ENCODE peak calls at places on chromosomes 7 and 10, in ten cellular contexts. One of them, this sample, is unnamed.
A peak's percentile ranks its signal among the peaks of the same experiment; 100 is the strongest.

GRCh38 chr7:50264908-50265307 is 39.6 kb upstream of the IKZF1 start:
- DNase-seq in hepatocyte: no peak
- DNase-seq in NB4: peak; percentile 77
- DNase-seq in bronchial epithelial cell: peak; percentile 3
- DNase-seq in cardiac fibroblast: no peak
- DNase-seq in suprapubic skin: no peak
- DNase-seq in psoas muscle: no peak
- DNase-seq in A549: no peak
- DNase-seq in IMR-90: no peak
- DNase-seq in kidney epithelial cell: no peak
- DNase-seq in this sample: no peak

GRCh38 chr10:90289037-90289436 is 568.8 kb downstream of the HTR7 start:
- DNase-seq in NB4: no peak
- DNase-seq in hepatocyte: no peak
- DNase-seq in suprapubic skin: no peak
- DNase-seq in A549: no peak
- DNase-seq in psoas muscle: no peak
- DNase-seq in bronchial epithelial cell: peak; percentile 61
- DNase-seq in kidney epithelial cell: no peak
- DNase-seq in cardiac fibroblast: peak; percentile 74
- DNase-seq in IMR-90: peak; percentile 46
- DNase-seq in this sample: no peak

GRCh38 chr7:116807011-116807560 is 55.3 kb upstream of the CAPZA2 start:
- DNase-seq in bronchial epithelial cell: no peak
- DNase-seq in NB4: no peak
- DNase-seq in IMR-90: no peak
- DNase-seq in hepatocyte: no peak
- DNase-seq in A549: no peak
- DNase-seq in suprapubic skin: no peak
- DNase-seq in kidney epithelial cell: no peak
- DNase-seq in cardiac fibroblast: no peak
- DNase-seq in psoas muscle: no peak
- DNase-seq in this sample: no peak

GRCh38 chr7:105345725-105346124 is 43.0 kb downstream of the SRPK2 start:
- DNase-seq in suprapubic skin: no peak
- DNase-seq in NB4: no peak
- DNase-seq in cardiac fibroblast: no peak
- DNase-seq in bronchial epithelial cell: no peak
- DNase-seq in A549: no peak
- DNase-seq in kidney epithelial cell: no peak
- DNase-seq in IMR-90: no peak
- DNase-seq in hepatocyte: no peak
- DNase-seq in psoas muscle: no peak
- DNase-seq in this sample: no peak

GRCh38 chr7:150378115-150378852 is 846 bp upstream of the ZNF775 start:
- DNase-seq in bronchial epithelial cell: peak; percentile 50
- DNase-seq in psoas muscle: peak; percentile 44
- DNase-seq in kidney epithelial cell: peak; percentile 67
- DNase-seq in A549: peak; percentile 72
- DNase-seq in cardiac fibroblast: peak; percentile 69
- DNase-seq in IMR-90: peak; percentile 57
- DNase-seq in NB4: peak; percentile 92
- DNase-seq in hepatocyte: peak; percentile 84
- DNase-seq in suprapubic skin: no peak
- DNase-seq in this sample: no peak

GRCh38 chr7:29808075-29808786 is 1.9 kb downstream of the WIPF3 start:
- DNase-seq in psoas muscle: no peak
- DNase-seq in bronchial epithelial cell: no peak
- DNase-seq in A549: no peak
- DNase-seq in hepatocyte: no peak
- DNase-seq in kidney epithelial cell: no peak
- DNase-seq in NB4: no peak
- DNase-seq in suprapubic skin: no peak
- DNase-seq in IMR-90: no peak
- DNase-seq in cardiac fibroblast: no peak
- DNase-seq in this sample: no peak

GRCh38 chr10:131444862-131445461 is 133.4 kb upstream of the TCERG1L start:
- DNase-seq in NB4: no peak
- DNase-seq in IMR-90: no peak
- DNase-seq in hepatocyte: no peak
- DNase-seq in psoas muscle: no peak
- DNase-seq in kidney epithelial cell: no peak
- DNase-seq in A549: no peak
- DNase-seq in bronchial epithelial cell: no peak
- DNase-seq in suprapubic skin: peak; percentile 41
- DNase-seq in cardiac fibroblast: no peak
- DNase-seq in this sample: no peak

GRCh38 chr10:125567529-125567928 is 115.4 kb downstream of the TEX36 start:
- DNase-seq in bronchial epithelial cell: no peak
- DNase-seq in A549: no peak
- DNase-seq in suprapubic skin: no peak
- DNase-seq in kidney epithelial cell: no peak
- DNase-seq in cardiac fibroblast: no peak
- DNase-seq in hepatocyte: no peak
- DNase-seq in IMR-90: no peak
- DNase-seq in psoas muscle: no peak
- DNase-seq in NB4: no peak
- DNase-seq in this sample: no peak

GRCh38 chr7:83832009-83832408 is 183.1 kb upstream of the SEMA3E start:
- DNase-seq in hepatocyte: no peak
- DNase-seq in psoas muscle: no peak
- DNase-seq in suprapubic skin: no peak
- DNase-seq in kidney epithelial cell: no peak
- DNase-seq in A549: no peak
- DNase-seq in cardiac fibroblast: no peak
- DNase-seq in bronchial epithelial cell: no peak
- DNase-seq in IMR-90: no peak
- DNase-seq in NB4: peak; percentile 7
- DNase-seq in this sample: no peak

GRCh38 chr10:28514648-28515047 is 18.3 kb upstream of the WAC start:
- DNase-seq in suprapubic skin: no peak
- DNase-seq in bronchial epithelial cell: no peak
- DNase-seq in A549: no peak
- DNase-seq in kidney epithelial cell: no peak
- DNase-seq in hepatocyte: no peak
- DNase-seq in psoas muscle: no peak
- DNase-seq in cardiac fibroblast: no peak
- DNase-seq in IMR-90: no peak
- DNase-seq in NB4: no peak
- DNase-seq in this sample: no peak

GRCh38 chr10:28508304-28508925 is 24.5 kb upstream of the WAC start:
- DNase-seq in suprapubic skin: no peak
- DNase-seq in NB4: no peak
- DNase-seq in bronchial epithelial cell: no peak
- DNase-seq in kidney epithelial cell: no peak
- DNase-seq in hepatocyte: no peak
- DNase-seq in IMR-90: no peak
- DNase-seq in cardiac fibroblast: no peak
- DNase-seq in A549: no peak
- DNase-seq in psoas muscle: no peak
- DNase-seq in this sample: no peak

GRCh38 chr10:28505359-28505959 is 27.5 kb upstream of the WAC start:
- DNase-seq in A549: no peak
- DNase-seq in psoas muscle: no peak
- DNase-seq in bronchial epithelial cell: no peak
- DNase-seq in IMR-90: no peak
- DNase-seq in suprapubic skin: no peak
- DNase-seq in kidney epithelial cell: no peak
- DNase-seq in hepatocyte: no peak
- DNase-seq in NB4: peak; percentile 31
- DNase-seq in cardiac fibroblast: no peak
- DNase-seq in this sample: no peak

GRCh38 chr10:28509286-28509685 is 23.6 kb upstream of the WAC start:
- DNase-seq in bronchial epithelial cell: no peak
- DNase-seq in NB4: no peak
- DNase-seq in cardiac fibroblast: no peak
- DNase-seq in IMR-90: no peak
- DNase-seq in A549: no peak
- DNase-seq in suprapubic skin: no peak
- DNase-seq in hepatocyte: no peak
- DNase-seq in psoas muscle: no peak
- DNase-seq in kidney epithelial cell: no peak
- DNase-seq in this sample: no peak
- TF ChIP-seq CTCF in bronchial epithelial cell: no peak
- TF ChIP-seq CTCF in NB4: no peak
- TF ChIP-seq CTCF in cardiac fibroblast: no peak
- TF ChIP-seq CTCF in IMR-90: no peak
- TF ChIP-seq CTCF in A549: no peak
- TF ChIP-seq CTCF in suprapubic skin: no peak
- TF ChIP-seq CTCF in hepatocyte: no peak
- TF ChIP-seq CTCF in psoas muscle: no peak
- TF ChIP-seq CTCF in kidney epithelial cell: no peak
- TF ChIP-seq CTCF in this sample: no peak

DNA sequence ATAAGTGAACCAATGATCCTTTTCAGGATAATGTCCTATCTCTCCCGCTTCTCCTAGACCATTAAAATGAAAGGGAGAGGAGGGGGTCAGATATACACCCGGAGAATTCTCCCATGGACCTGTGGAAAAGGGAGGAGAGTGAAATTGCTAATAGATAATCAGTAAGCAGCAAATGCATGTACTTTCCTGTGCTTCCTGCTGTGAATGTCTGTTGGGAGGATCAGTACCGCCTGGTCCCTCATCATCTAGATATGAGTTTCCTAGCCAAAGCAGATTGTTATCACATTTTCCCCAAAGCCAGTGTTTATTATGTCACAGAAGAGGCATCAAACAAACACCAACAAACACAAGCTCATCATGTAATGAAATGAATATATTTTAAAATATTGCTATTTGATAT is 96.8 kb downstream of the GNAT3 start:
- DNase-seq in IMR-90: no peak
- DNase-seq in A549: no peak
- DNase-seq in suprapubic skin: no peak
- DNase-seq in kidney epithelial cell: no peak
- DNase-seq in bronchial epithelial cell: no peak
- DNase-seq in psoas muscle: no peak
- DNase-seq in hepatocyte: no peak
- DNase-seq in NB4: no peak
- DNase-seq in cardiac fibroblast: no peak
- DNase-seq in this sample: no peak
- TF ChIP-seq CTCF in IMR-90: no peak
- TF ChIP-seq CTCF in A549: no peak
- TF ChIP-seq CTCF in suprapubic skin: no peak
- TF ChIP-seq CTCF in kidney epithelial cell: no peak
- TF ChIP-seq CTCF in bronchial epithelial cell: no peak
- TF ChIP-seq CTCF in psoas muscle: no peak
- TF ChIP-seq CTCF in hepatocyte: no peak
- TF ChIP-seq CTCF in NB4: no peak
- TF ChIP-seq CTCF in cardiac fibroblast: no peak
- TF ChIP-seq CTCF in this sample: no peak

GRCh38 chr10:120989996-120990395 is 138.8 kb downstream of the WDR11 start:
- DNase-seq in psoas muscle: no peak
- DNase-seq in IMR-90: no peak
- DNase-seq in A549: no peak
- DNase-seq in bronchial epithelial cell: no peak
- DNase-seq in hepatocyte: no peak
- DNase-seq in suprapubic skin: no peak
- DNase-seq in cardiac fibroblast: no peak
- DNase-seq in kidney epithelial cell: no peak
- DNase-seq in NB4: no peak
- DNase-seq in this sample: no peak

GRCh38 chr10:120989279-120989678 is 138.1 kb downstream of the WDR11 start:
- DNase-seq in IMR-90: no peak
- DNase-seq in kidney epithelial cell: no peak
- DNase-seq in bronchial epithelial cell: no peak
- DNase-seq in suprapubic skin: no peak
- DNase-seq in NB4: no peak
- DNase-seq in cardiac fibroblast: no peak
- DNase-seq in hepatocyte: no peak
- DNase-seq in A549: no peak
- DNase-seq in psoas muscle: no peak
- DNase-seq in this sample: no peak

GRCh38 chr10:120988751-120989150 is 137.6 kb downstream of the WDR11 start:
- DNase-seq in A549: no peak
- DNase-seq in hepatocyte: no peak
- DNase-seq in psoas muscle: no peak
- DNase-seq in cardiac fibroblast: no peak
- DNase-seq in bronchial epithelial cell: no peak
- DNase-seq in NB4: no peak
- DNase-seq in suprapubic skin: no peak
- DNase-seq in kidney epithelial cell: no peak
- DNase-seq in IMR-90: no peak
- DNase-seq in this sample: no peak

GRCh38 chr10:120987359-120987758 is 136.2 kb downstream of the WDR11 start:
- DNase-seq in bronchial epithelial cell: no peak
- DNase-seq in hepatocyte: no peak
- DNase-seq in A549: no peak
- DNase-seq in IMR-90: no peak
- DNase-seq in cardiac fibroblast: no peak
- DNase-seq in kidney epithelial cell: no peak
- DNase-seq in NB4: peak; percentile 63
- DNase-seq in psoas muscle: no peak
- DNase-seq in suprapubic skin: no peak
- DNase-seq in this sample: no peak

DNA sequence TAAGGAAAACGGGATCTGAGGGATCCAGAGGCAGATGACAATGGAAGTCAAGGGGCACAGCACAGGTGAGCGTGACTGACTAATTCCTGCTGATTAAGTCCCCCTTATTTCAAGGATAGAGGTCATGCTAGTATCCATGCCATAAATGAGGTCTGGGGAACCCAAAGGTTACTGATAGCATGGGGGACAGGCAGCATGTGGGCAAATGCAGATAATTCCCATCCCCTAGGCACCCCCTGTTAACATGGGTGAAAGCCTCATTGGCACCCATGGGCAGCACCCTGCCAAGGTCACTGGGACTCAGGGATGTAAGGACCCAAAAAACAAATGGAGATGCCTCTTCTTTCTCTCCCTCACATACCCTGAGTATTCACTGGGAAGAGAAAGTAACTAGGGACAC is 139.7 kb downstream of the WDR11 start:
- DNase-seq in hepatocyte: no peak
- DNase-seq in IMR-90: no peak
- DNase-seq in NB4: no peak
- DNase-seq in psoas muscle: no peak
- DNase-seq in kidney epithelial cell: no peak
- DNase-seq in suprapubic skin: no peak
- DNase-seq in bronchial epithelial cell: no peak
- DNase-seq in cardiac fibroblast: no peak
- DNase-seq in A549: no peak
- DNase-seq in this sample: no peak
- TF ChIP-seq CTCF in hepatocyte: no peak
- TF ChIP-seq CTCF in IMR-90: no peak
- TF ChIP-seq CTCF in NB4: no peak
- TF ChIP-seq CTCF in psoas muscle: no peak
- TF ChIP-seq CTCF in kidney epithelial cell: no peak
- TF ChIP-seq CTCF in suprapubic skin: no peak
- TF ChIP-seq CTCF in bronchial epithelial cell: no peak
- TF ChIP-seq CTCF in cardiac fibroblast: no peak
- TF ChIP-seq CTCF in A549: no peak
- TF ChIP-seq CTCF in this sample: no peak

DNA sequence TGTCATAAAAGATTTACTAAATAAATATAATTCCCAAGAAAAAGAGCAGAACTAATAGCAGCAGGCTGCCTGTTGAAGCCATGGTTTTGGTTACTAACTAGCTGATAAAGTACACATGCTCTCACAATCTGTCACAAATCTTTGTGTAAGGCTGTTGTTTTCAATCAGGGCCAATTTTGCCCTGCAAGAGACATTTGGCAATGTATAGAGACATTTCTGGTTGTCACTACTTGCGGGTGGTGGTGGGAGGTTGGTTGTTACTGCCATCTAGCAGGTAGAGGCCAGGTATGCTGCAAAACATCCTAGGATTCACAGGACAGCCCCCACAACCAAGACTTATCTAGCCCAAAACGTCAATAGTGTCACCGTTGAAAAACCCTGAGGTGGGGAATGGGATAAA is 233.5 kb upstream of the CACNA2D1 start:
- DNase-seq in IMR-90: no peak
- DNase-seq in suprapubic skin: no peak
- DNase-seq in psoas muscle: no peak
- DNase-seq in A549: no peak
- DNase-seq in NB4: no peak
- DNase-seq in bronchial epithelial cell: no peak
- DNase-seq in cardiac fibroblast: no peak
- DNase-seq in kidney epithelial cell: no peak
- DNase-seq in hepatocyte: no peak
- DNase-seq in this sample: no peak
- TF ChIP-seq CTCF in IMR-90: no peak
- TF ChIP-seq CTCF in suprapubic skin: no peak
- TF ChIP-seq CTCF in psoas muscle: no peak
- TF ChIP-seq CTCF in A549: no peak
- TF ChIP-seq CTCF in NB4: no peak
- TF ChIP-seq CTCF in bronchial epithelial cell: no peak
- TF ChIP-seq CTCF in cardiac fibroblast: no peak
- TF ChIP-seq CTCF in kidney epithelial cell: no peak
- TF ChIP-seq CTCF in hepatocyte: no peak
- TF ChIP-seq CTCF in this sample: no peak

This sample was measured in CD14-positive monocyte.